ENCODE peak calls at places on chromosomes 4 and X, in ten cellular contexts. C is SK-N-SH; E is ecto neural progenitor cell; Y is frontal cortex; H is COR-L47; P is NCI-H748 treated with DMSO at 0.1 percent for 48 hours; G is activated CD4-positive, CD25-positive, alpha-beta regulatory T cell; K is fibroblast of the aortic adventitia; W is NT2/D1; A is posterior cingulate gyrus. R is an unnamed sample.

GRCh38 chrX:110806145-110806544 is 10.5 kb upstream of the CHRDL1 start:
- DNase-seq in C (no peak), E (no peak), Y (no peak), H (no peak), P (no peak), G (no peak), K (peak), W (no peak), A (no peak), R (no peak)

GRCh38 chr4:99028187-99028586 is 32.7 kb downstream of the METAP1 start:
- DNase-seq in C (no peak), E (no peak), Y (no peak), H (no peak), P (no peak), G (no peak), K (no peak), W (no peak), A (no peak), R (no peak)

GRCh38 chr4:110245567-110245966 is 47.2 kb upstream of the ELOVL6 start:
- DNase-seq in C (no peak), E (no peak), Y (no peak), H (no peak), P (no peak), G (no peak), K (peak), W (no peak), A (no peak), R (no peak)

GRCh38 chr4:180967936-180968335 is 1275.3 kb upstream of the TENM3 start:
- DNase-seq in C (no peak), E (no peak), Y (no peak), H (no peak), P (no peak), G (no peak), K (no peak), W (no peak), A (no peak), R (no peak)

GRCh38 chr4:100372432-100372831 is 145.4 kb downstream of the EMCN start:
- DNase-seq in C (peak), E (no peak), Y (no peak), H (no peak), P (no peak), G (no peak), K (no peak), W (no peak), A (no peak), R (no peak)

GRCh38 chrX:23292979-23293651 is 41.5 kb upstream of the PTCHD1 start:
- DNase-seq in C (no peak), E (peak), Y (no peak), H (no peak), P (no peak), G (no peak), K (no peak), W (no peak), A (peak), R (no peak)

GRCh38 chr4:118964891-118965411 is 76.3 kb downstream of the SYNPO2 start:
- DNase-seq in C (no peak), E (no peak), Y (no peak), H (no peak), P (no peak), G (no peak), K (peak), W (no peak), A (no peak), R (no peak)

GRCh38 chr4:7829687-7830580 is 109.7 kb downstream of the AFAP1 start:
- DNase-seq in C (no peak), E (no peak), Y (no peak), H (no peak), P (no peak), G (no peak), K (no peak), W (no peak), A (no peak), R (no peak)

GRCh38 chr4:185542626-185543336 is 7.5 kb upstream of the PDLIM3 start:
- DNase-seq in C (no peak), E (no peak), Y (no peak), H (no peak), P (no peak), G (no peak), K (peak), W (no peak), A (no peak), R (no peak)

GRCh38 chr4:118290951-118291350 is 61.9 kb downstream of the PRSS12 start:
- DNase-seq in C (no peak), E (no peak), Y (no peak), H (no peak), P (no peak), G (no peak), K (no peak), W (no peak), A (no peak), R (no peak)

GRCh38 chr4:163121689-163122088 is 45.0 kb downstream of the NAF1 start:
- DNase-seq in C (no peak), E (no peak), Y (no peak), H (no peak), P (no peak), G (no peak), K (no peak), W (no peak), A (no peak), R (no peak)

GRCh38 chr4:17220816-17221215 is 291.1 kb downstream of the QDPR start:
- DNase-seq in C (no peak), E (no peak), Y (no peak), H (no peak), P (no peak), G (no peak), K (no peak), W (no peak), A (no peak), R (no peak)

GRCh38 chrX:40009462-40009851 is 88.3 kb downstream of the BCOR start:
- DNase-seq in C (no peak), E (peak), Y (no peak), H (no peak), P (no peak), G (no peak), K (no peak), W (no peak), A (no peak), R (no peak)

GRCh38 chrX:5617666-5618065 is 611.0 kb downstream of the NLGN4X start:
- DNase-seq in C (no peak), E (no peak), Y (no peak), H (no peak), P (no peak), G (no peak), K (no peak), W (no peak), A (no peak), R (no peak)

GRCh38 chrX:69543572-69543971 is 39.4 kb downstream of the NALF2 start:
- DNase-seq in C (peak), E (no peak), Y (no peak), H (no peak), P (no peak), G (no peak), K (no peak), W (no peak), A (no peak), R (no peak)

GRCh38 chr4:188434686-188435085 is 295.4 kb downstream of the TRIML1 start:
- DNase-seq in C (no peak), E (no peak), Y (no peak), H (no peak), P (no peak), G (no peak), K (no peak), W (no peak), A (no peak), R (no peak)

GRCh38 chrX:135089126-135089525 is 31.2 kb downstream of the ETDB start:
- DNase-seq in C (no peak), E (no peak), Y (no peak), H (no peak), P (no peak), G (no peak), K (no peak), W (no peak), A (no peak), R (no peak)

GRCh38 chrX:43627147-43627546 is 29.0 kb upstream of the MAOA start:
- DNase-seq in C (no peak), E (no peak), Y (no peak), H (no peak), P (no peak), G (no peak), K (no peak), W (no peak), A (no peak), R (no peak)

GRCh38 chr4:57037982-57038604 is 59.4 kb downstream of the POLR2B start:
- DNase-seq in C (peak), E (peak), Y (peak), H (peak), P (peak), G (peak), K (peak), W (peak), A (peak), R (no peak)

GRCh38 chrX:65671286-65671685 is 3.8 kb downstream of the MSN start:
- DNase-seq in C (no peak), E (no peak), Y (no peak), H (no peak), P (no peak), G (no peak), K (no peak), W (no peak), A (no peak), R (no peak)

GRCh38 chrX:47941423-47941822 is 62.4 kb downstream of the ZNF182 start:
- DNase-seq in C (no peak), E (no peak), Y (no peak), H (no peak), P (no peak), G (no peak), K (no peak), W (no peak), A (no peak), R (no peak)

GRCh38 chr4:108168672-108169562 is at the start of gene LEF1:
- DNase-seq in C (peak), E (peak), Y (no peak), H (peak), P (peak), G (peak), K (peak), W (no peak), A (no peak), R (peak)

GRCh38 chr4:74627516-74627915 is 166.8 kb downstream of the BTC start:
- DNase-seq in C (no peak), E (no peak), Y (no peak), H (no peak), P (no peak), G (no peak), K (no peak), W (no peak), A (no peak), R (no peak)

R was measured in stimulated activated CD4-positive, alpha-beta T cell treated with anti-CD3 and anti-CD28 coated beads, Interleukin-4, amount 100 ng/mL, for 4 hours.